ENCODE peak calls at places on chromosomes 13 and 19, in four cellular contexts. One of them, this sample, is unnamed.

GRCh38 chr19:17205237-17206140 is 9.7 kb upstream of the USE1 start:
- DNase-seq in K562: peak
- DNase-seq in GM12878: no peak
- DNase-seq in HepG2: peak
- DNase-seq in this sample: peak

GRCh38 chr13:30998548-30999140 is 66.2 kb downstream of the TEX26 start:
- DNase-seq in K562: no peak
- DNase-seq in GM12878: no peak
- DNase-seq in HepG2: no peak
- DNase-seq in this sample: no peak

GRCh38 chr13:44148159-44148929 is 225.3 kb upstream of the SERP2 start:
- DNase-seq in K562: no peak
- DNase-seq in GM12878: no peak
- DNase-seq in HepG2: no peak
- DNase-seq in this sample: no peak

GRCh38 chr19:5032101-5032967 is 63.4 kb downstream of the KDM4B start:
- DNase-seq in K562: no peak
- DNase-seq in GM12878: no peak
- DNase-seq in HepG2: no peak
- DNase-seq in this sample: no peak

GRCh38 chr19:53992211-53992610 is 774 bp downstream of the CACNG6 start:
- DNase-seq in K562: no peak
- DNase-seq in GM12878: no peak
- DNase-seq in HepG2: no peak
- DNase-seq in this sample: no peak

GRCh38 chr13:47332149-47332548 is 435.3 kb upstream of the HTR2A start:
- DNase-seq in K562: no peak
- DNase-seq in GM12878: no peak
- DNase-seq in HepG2: no peak
- DNase-seq in this sample: no peak

GRCh38 chr13:98942997-98943396 is 34.9 kb downstream of the DOCK9 start:
- DNase-seq in K562: no peak
- DNase-seq in GM12878: no peak
- DNase-seq in HepG2: no peak
- DNase-seq in this sample: no peak

GRCh38 chr13:24280722-24281121 is 28.7 kb upstream of the C1QTNF9 start:
- DNase-seq in K562: no peak
- DNase-seq in GM12878: peak
- DNase-seq in HepG2: no peak
- DNase-seq in this sample: no peak

GRCh38 chr19:16326401-16327130 is 1.9 kb downstream of the KLF2 start:
- DNase-seq in K562: no peak
- DNase-seq in GM12878: no peak
- DNase-seq in HepG2: no peak
- DNase-seq in this sample: no peak

GRCh38 chr13:44816701-44817684 is 172.3 kb downstream of the NUFIP1 start:
- DNase-seq in K562: no peak
- DNase-seq in GM12878: no peak
- DNase-seq in HepG2: no peak
- DNase-seq in this sample: peak

GRCh38 chr13:23865898-23866297 is 23.3 kb downstream of the MIPEP start:
- DNase-seq in K562: no peak
- DNase-seq in GM12878: no peak
- DNase-seq in HepG2: no peak
- DNase-seq in this sample: no peak

GRCh38 chr19:10884273-10884672 is 12.9 kb downstream of the CARM1 start:
- DNase-seq in K562: peak
- DNase-seq in GM12878: no peak
- DNase-seq in HepG2: no peak
- DNase-seq in this sample: no peak

GRCh38 chr13:43221611-43222010 is 198.2 kb downstream of the DNAJC15 start:
- DNase-seq in K562: no peak
- DNase-seq in GM12878: no peak
- DNase-seq in HepG2: no peak
- DNase-seq in this sample: no peak

GRCh38 chr19:42989851-42990250 is 36.4 kb downstream of the PSG11 start:
- DNase-seq in K562: no peak
- DNase-seq in GM12878: no peak
- DNase-seq in HepG2: no peak
- DNase-seq in this sample: no peak

GRCh38 chr19:1790054-1790762 is 21.9 kb downstream of the ATP8B3 start:
- DNase-seq in K562: no peak
- DNase-seq in GM12878: no peak
- DNase-seq in HepG2: no peak
- DNase-seq in this sample: peak

GRCh38 chr13:73171926-73172325 is 113.1 kb downstream of the KLF5 start:
- DNase-seq in K562: no peak
- DNase-seq in GM12878: no peak
- DNase-seq in HepG2: no peak
- DNase-seq in this sample: no peak

GRCh38 chr13:74210693-74211393 is 76.6 kb upstream of the KLF12 start:
- DNase-seq in K562: no peak
- DNase-seq in GM12878: no peak
- DNase-seq in HepG2: no peak
- DNase-seq in this sample: peak

GRCh38 chr19:47419037-47419783 is at the start of gene MEIS3:
- DNase-seq in K562: no peak
- DNase-seq in GM12878: no peak
- DNase-seq in HepG2: no peak
- DNase-seq in this sample: no peak
- TF ChIP-seq POLR2AphosphoS2 in K562: no peak
- TF ChIP-seq POLR2AphosphoS2 in GM12878: no peak
- TF ChIP-seq POLR2AphosphoS2 in HepG2: no peak
- TF ChIP-seq POLR2AphosphoS2 in this sample: no peak

DNA sequence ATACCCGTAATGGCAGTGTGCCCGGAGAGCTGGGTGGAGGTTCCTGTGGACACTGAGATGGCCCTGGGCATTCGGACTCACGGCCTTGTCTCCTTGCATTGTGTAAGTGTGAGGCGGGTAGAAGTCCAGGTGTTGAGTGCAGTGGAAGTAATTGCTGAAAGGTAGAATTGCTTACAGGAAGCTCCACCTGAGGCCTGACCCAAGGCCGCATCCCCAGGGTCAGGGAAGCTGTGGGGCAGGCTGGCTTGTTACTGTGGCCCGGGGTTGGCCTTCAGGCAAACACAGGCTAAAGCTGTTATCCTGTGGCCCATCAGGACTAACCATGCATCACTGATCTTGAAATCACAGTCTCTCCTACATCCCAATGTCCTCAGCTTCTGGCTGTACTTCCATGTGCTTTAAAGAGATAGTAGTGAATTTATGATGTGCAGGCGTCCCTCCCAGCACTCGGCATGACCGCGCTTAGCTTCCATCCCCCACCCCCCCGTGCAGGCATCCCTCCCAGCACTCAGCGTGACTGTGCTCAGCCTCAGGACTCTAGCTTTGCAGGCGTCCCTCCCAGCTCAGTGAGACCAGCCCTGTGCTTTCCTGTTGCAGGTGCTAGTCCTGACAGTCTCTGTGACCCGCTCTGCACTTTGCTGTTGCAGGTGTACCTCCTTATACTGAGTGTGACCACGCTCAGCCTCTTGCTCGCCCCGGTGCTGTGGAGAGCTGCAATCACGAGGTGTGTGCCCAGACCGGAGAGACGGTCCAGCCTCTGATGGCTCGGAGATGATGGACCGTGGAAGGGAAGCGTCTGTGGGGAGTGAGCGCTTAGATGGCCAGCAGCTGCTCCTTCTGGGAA is 35.6 kb upstream of the TFDP1 start:
- DNase-seq in K562: peak
- DNase-seq in GM12878: no peak
- DNase-seq in HepG2: no peak
- DNase-seq in this sample: no peak
- TF ChIP-seq POLR2AphosphoS2 in K562: no peak
- TF ChIP-seq POLR2AphosphoS2 in GM12878: no peak
- TF ChIP-seq POLR2AphosphoS2 in HepG2: no peak
- TF ChIP-seq POLR2AphosphoS2 in this sample: no peak

DNA sequence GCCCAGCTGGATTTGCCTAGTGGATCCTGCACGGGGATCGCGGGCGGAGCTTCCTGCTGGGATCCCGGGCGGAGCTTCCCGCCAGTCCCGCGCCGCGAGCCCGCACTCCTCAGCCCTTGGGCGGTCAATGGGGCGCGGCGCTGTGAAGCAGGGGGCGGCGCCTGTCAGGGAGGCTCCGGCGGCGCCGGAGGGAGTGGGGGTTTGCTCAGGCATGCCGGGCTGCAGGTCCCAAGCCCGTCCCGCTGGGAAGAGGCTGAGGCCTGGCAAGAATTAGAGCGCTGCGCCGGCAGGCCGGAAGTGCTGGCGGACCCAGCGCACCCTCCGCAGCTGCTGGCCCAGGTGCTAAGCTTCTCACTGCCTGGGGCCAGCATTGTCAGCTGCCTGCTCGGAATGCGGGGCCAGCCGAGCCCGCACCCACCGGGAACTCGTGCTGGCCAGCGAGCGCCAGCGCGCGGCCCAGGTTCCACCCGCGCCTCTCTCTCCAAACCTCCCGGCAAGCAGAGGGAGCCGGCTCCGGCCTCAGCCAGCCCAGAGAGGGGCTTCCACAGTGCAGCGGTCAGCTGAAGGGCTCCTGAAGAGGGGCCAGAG is 119.6 kb downstream of the PRR20E start:
- DNase-seq in K562: no peak
- DNase-seq in GM12878: no peak
- DNase-seq in HepG2: no peak
- DNase-seq in this sample: no peak
- TF ChIP-seq POLR2AphosphoS2 in K562: no peak
- TF ChIP-seq POLR2AphosphoS2 in GM12878: no peak
- TF ChIP-seq POLR2AphosphoS2 in HepG2: no peak
- TF ChIP-seq POLR2AphosphoS2 in this sample: no peak

DNA sequence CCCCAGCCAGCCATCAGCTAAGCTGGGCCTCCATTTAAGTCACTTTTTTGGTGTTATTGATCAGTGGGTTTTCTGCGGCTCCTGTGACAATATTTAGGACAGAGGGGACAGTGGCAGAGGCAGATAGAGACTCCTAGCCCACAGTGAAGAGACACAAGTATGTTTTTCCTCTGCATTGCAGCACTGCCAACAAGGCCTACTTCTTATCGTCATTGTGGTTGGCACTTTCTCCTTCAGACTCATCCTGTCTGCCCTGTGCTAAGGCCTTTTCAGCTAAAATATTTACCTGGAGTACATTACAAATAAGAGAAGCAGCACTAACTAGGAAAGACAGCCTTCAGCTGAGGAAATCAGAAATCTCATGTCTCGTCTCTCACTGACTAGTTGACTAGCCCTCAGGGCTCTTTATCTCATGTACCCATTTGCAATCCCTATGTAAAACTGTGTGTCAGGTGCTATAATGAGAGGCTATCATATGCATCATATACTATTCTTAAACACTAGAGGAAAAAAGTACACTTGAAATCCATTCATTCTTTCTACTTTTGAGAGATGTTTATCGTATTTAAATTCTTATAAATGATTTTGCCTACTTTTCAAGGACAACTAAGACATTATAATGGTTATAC is 62.2 kb downstream of the ZAR1L start:
- DNase-seq in K562: no peak
- DNase-seq in GM12878: no peak
- DNase-seq in HepG2: no peak
- DNase-seq in this sample: no peak
- TF ChIP-seq POLR2AphosphoS2 in K562: no peak
- TF ChIP-seq POLR2AphosphoS2 in GM12878: no peak
- TF ChIP-seq POLR2AphosphoS2 in HepG2: no peak
- TF ChIP-seq POLR2AphosphoS2 in this sample: no peak

DNA sequence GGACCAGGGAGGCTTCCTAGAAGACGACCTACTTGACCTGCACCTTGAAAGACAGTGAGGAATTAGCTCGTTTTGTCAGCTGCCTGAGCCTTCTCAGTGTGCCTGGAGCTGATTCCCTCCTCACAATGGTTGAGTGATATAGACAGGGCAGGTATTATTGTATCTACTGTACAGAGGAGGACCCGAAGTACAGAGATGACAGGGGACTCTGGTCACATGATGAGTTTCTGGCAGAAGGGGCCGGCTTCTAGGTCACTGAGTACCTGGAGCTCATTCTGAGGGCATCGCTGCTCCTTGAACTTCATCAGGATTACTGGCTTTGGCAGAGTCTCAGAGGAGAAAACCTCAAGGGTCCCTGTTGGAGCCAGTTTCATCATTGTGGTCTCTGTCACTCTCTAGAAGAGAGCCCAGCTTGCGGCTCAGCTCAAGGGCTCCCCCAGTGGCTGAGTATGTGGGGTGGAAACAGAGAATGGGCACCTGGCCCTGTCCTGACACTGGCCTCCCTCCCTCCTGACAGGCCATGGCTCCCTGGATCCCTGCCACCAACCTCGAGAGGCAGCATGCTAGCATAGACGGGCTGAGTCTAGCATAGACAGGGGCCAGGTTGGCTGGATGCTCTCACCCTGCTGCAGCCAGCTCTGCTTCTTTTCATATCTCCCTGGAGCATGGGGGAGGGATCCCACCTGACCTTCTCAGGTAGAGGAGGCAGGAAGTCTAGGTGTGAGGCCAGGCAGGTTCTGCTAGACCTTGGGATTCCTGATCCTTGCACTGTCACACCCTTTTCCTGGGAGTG is 38.7 kb downstream of the NFIX start:
- DNase-seq in K562: peak
- DNase-seq in GM12878: no peak
- DNase-seq in HepG2: peak
- DNase-seq in this sample: peak
- TF ChIP-seq POLR2AphosphoS2 in K562: no peak
- TF ChIP-seq POLR2AphosphoS2 in GM12878: no peak
- TF ChIP-seq POLR2AphosphoS2 in HepG2: no peak
- TF ChIP-seq POLR2AphosphoS2 in this sample: no peak

DNA sequence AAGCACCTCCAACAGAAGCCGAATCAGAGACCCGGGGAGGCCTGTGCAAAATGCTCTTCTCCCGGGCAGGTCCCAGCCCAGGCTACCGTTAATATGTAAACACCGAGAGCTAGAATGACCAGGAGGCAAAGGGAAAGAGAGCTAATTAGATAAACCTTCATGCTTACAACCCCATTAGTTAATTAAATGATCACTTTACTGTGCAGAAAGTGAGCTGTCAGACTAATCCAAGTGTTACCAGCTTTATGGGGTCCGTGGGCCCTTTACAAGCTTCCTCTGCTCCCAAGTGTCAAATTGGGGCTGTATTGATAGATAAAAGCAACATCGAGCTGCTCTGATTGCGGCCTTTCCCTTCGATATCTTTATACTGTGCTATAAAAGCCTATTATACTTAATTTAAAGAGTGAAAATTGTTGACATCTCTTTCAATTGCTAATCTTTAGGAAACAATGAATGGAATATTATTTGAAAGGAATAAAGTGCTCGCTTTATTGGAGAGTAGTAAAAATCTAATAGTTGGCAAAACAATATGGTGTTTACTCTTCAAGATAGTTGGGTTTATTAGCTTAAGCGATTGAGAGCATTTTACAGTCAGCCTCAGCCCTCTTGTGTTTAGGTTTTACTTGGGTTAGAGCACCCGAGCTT is 189.2 kb upstream of the GPR12 start:
- DNase-seq in K562: no peak
- DNase-seq in GM12878: no peak
- DNase-seq in HepG2: no peak
- DNase-seq in this sample: no peak
- TF ChIP-seq POLR2AphosphoS2 in K562: no peak
- TF ChIP-seq POLR2AphosphoS2 in GM12878: no peak
- TF ChIP-seq POLR2AphosphoS2 in HepG2: no peak
- TF ChIP-seq POLR2AphosphoS2 in this sample: no peak

This sample was measured in A549.